ENCODE peak calls at places on chromosomes 12 and 14, in four cellular contexts. One of them, this sample, is unnamed.

GRCh38 chr14:33996450-33996849 is 45.6 kb upstream of the EGLN3 start:
- DNase-seq in A549: no peak
- DNase-seq in HepG2: no peak
- DNase-seq in body of pancreas: no peak
- DNase-seq in this sample: no peak

GRCh38 chr12:117486840-117487659 is 125.6 kb upstream of the NOS1 start:
- DNase-seq in A549: peak
- DNase-seq in HepG2: no peak
- DNase-seq in body of pancreas: peak
- DNase-seq in this sample: no peak

GRCh38 chr12:3587402-3588013 is 96.5 kb downstream of the PRMT8 start:
- DNase-seq in HepG2: no peak
- DNase-seq in A549: no peak
- DNase-seq in body of pancreas: no peak
- DNase-seq in this sample: no peak

GRCh38 chr14:99481745-99482099 is 513 bp downstream of the CCNK start:
- DNase-seq in A549: peak
- DNase-seq in HepG2: no peak
- DNase-seq in body of pancreas: no peak
- DNase-seq in this sample: peak

GRCh38 chr12:82034769-82035168 is 275.6 kb upstream of the PPFIA2 start:
- DNase-seq in HepG2: no peak
- DNase-seq in body of pancreas: no peak
- DNase-seq in A549: no peak
- DNase-seq in this sample: no peak

GRCh38 chr12:37543131-37543965 is 773.2 kb upstream of the ALG10B start:
- DNase-seq in body of pancreas: no peak
- DNase-seq in HepG2: no peak
- DNase-seq in A549: no peak
- DNase-seq in this sample: no peak

GRCh38 chr14:33682746-33683145 is 268.1 kb downstream of the EGLN3 start:
- DNase-seq in HepG2: no peak
- DNase-seq in body of pancreas: peak
- DNase-seq in A549: no peak
- DNase-seq in this sample: no peak

GRCh38 chr14:35420036-35420811 is 15.7 kb upstream of the NFKBIA start:
- DNase-seq in A549: no peak
- DNase-seq in HepG2: no peak
- DNase-seq in body of pancreas: no peak
- DNase-seq in this sample: no peak

GRCh38 chr14:101590062-101590461 is 28.8 kb downstream of the DIO3 start:
- DNase-seq in HepG2: no peak
- DNase-seq in body of pancreas: no peak
- DNase-seq in A549: no peak
- DNase-seq in this sample: no peak

GRCh38 chr12:3730111-3730510 is 22.8 kb downstream of the CRACR2A start:
- DNase-seq in A549: no peak
- DNase-seq in body of pancreas: no peak
- DNase-seq in HepG2: no peak
- DNase-seq in this sample: no peak

GRCh38 chr14:58637040-58637390 is 747 bp upstream of the DACT1 start:
- DNase-seq in HepG2: no peak
- DNase-seq in body of pancreas: no peak
- DNase-seq in A549: peak
- DNase-seq in this sample: peak

GRCh38 chr12:94150483-94151225 is 2.3 kb downstream of the PLXNC1 start:
- DNase-seq in HepG2: no peak
- DNase-seq in A549: no peak
- DNase-seq in body of pancreas: peak
- DNase-seq in this sample: peak

GRCh38 chr12:21831671-21832357 is 57.3 kb upstream of the KCNJ8 start:
- DNase-seq in body of pancreas: no peak
- DNase-seq in HepG2: no peak
- DNase-seq in A549: no peak
- DNase-seq in this sample: no peak

GRCh38 chr12:70994217-70994788 is 73.8 kb upstream of the PTPRR start:
- DNase-seq in HepG2: no peak
- DNase-seq in A549: no peak
- DNase-seq in body of pancreas: no peak
- DNase-seq in this sample: no peak

GRCh38 chr12:122793685-122794106 is 19.3 kb downstream of the CCDC62 start:
- DNase-seq in body of pancreas: no peak
- DNase-seq in A549: peak
- DNase-seq in HepG2: peak
- DNase-seq in this sample: peak

GRCh38 chr14:75232597-75232996 is 46.0 kb upstream of the FOS start:
- DNase-seq in A549: no peak
- DNase-seq in body of pancreas: no peak
- DNase-seq in HepG2: no peak
- DNase-seq in this sample: peak

GRCh38 chr14:99075061-99075460 is 196.9 kb downstream of the BCL11B start:
- DNase-seq in body of pancreas: no peak
- DNase-seq in A549: no peak
- DNase-seq in HepG2: no peak
- DNase-seq in this sample: no peak

GRCh38 chr14:97499790-97500481 is 702.8 kb downstream of the VRK1 start:
- DNase-seq in A549: no peak
- DNase-seq in HepG2: no peak
- DNase-seq in body of pancreas: no peak
- DNase-seq in this sample: no peak

GRCh38 chr12:95237315-95237714 is 19.7 kb downstream of the VEZT start:
- DNase-seq in body of pancreas: no peak
- DNase-seq in A549: no peak
- DNase-seq in HepG2: no peak
- DNase-seq in this sample: no peak

GRCh38 chr12:4031703-4032291 is 158.6 kb upstream of the PARP11 start:
- DNase-seq in A549: peak
- DNase-seq in HepG2: no peak
- DNase-seq in body of pancreas: peak
- DNase-seq in this sample: no peak

GRCh38 chr14:58078068-58078467 is 73.9 kb downstream of the ARMH4 start:
- DNase-seq in HepG2: no peak
- DNase-seq in body of pancreas: no peak
- DNase-seq in A549: no peak
- DNase-seq in this sample: no peak

GRCh38 chr12:110073049-110073831 is 24.9 kb upstream of the C12orf76 start:
- DNase-seq in HepG2: no peak
- DNase-seq in A549: no peak
- DNase-seq in body of pancreas: no peak
- DNase-seq in this sample: no peak

GRCh38 chr14:75132374-75133086 is 5.7 kb upstream of the NEK9 start:
- DNase-seq in HepG2: peak
- DNase-seq in A549: peak
- DNase-seq in body of pancreas: peak
- DNase-seq in this sample: peak

GRCh38 chr14:74275265-74275841 is 27.4 kb downstream of the ABCD4 start:
- DNase-seq in body of pancreas: no peak
- DNase-seq in HepG2: no peak
- DNase-seq in A549: peak
- DNase-seq in this sample: no peak

GRCh38 chr12:13505224-13505623 is 308.7 kb downstream of the EMP1 start:
- DNase-seq in A549: no peak
- DNase-seq in HepG2: no peak
- DNase-seq in body of pancreas: no peak
- DNase-seq in this sample: no peak

GRCh38 chr14:103576371-103577024 is 13.7 kb downstream of the COA8 start:
- DNase-seq in body of pancreas: peak
- DNase-seq in HepG2: no peak
- DNase-seq in A549: peak
- DNase-seq in this sample: no peak

GRCh38 chr14:99603471-99603933 is 505 bp downstream of the CCDC85C start:
- DNase-seq in A549: peak
- DNase-seq in HepG2: no peak
- DNase-seq in body of pancreas: peak
- DNase-seq in this sample: peak

GRCh38 chr14:74620923-74621322 is 8.9 kb upstream of the LTBP2 start:
- DNase-seq in body of pancreas: no peak
- DNase-seq in HepG2: no peak
- DNase-seq in A549: no peak
- DNase-seq in this sample: no peak

GRCh38 chr12:96134200-96134599 is 60.0 kb upstream of the ELK3 start:
- DNase-seq in A549: no peak
- DNase-seq in HepG2: no peak
- DNase-seq in body of pancreas: no peak
- DNase-seq in this sample: no peak

GRCh38 chr12:79274571-79275064 is 410.0 kb downstream of the SYT1 start:
- DNase-seq in A549: no peak
- DNase-seq in HepG2: no peak
- DNase-seq in body of pancreas: no peak
- DNase-seq in this sample: no peak

GRCh38 chr14:93234798-93235197 is 27.7 kb downstream of the UBR7 start:
- DNase-seq in body of pancreas: no peak
- DNase-seq in HepG2: no peak
- DNase-seq in A549: peak
- DNase-seq in this sample: no peak

GRCh38 chr14:82872494-82872893 is 1338.8 kb upstream of the SEL1L start:
- DNase-seq in HepG2: no peak
- DNase-seq in A549: peak
- DNase-seq in body of pancreas: no peak
- DNase-seq in this sample: peak

GRCh38 chr14:36281309-36281708 is 39.1 kb downstream of the MBIP start:
- DNase-seq in HepG2: peak
- DNase-seq in body of pancreas: no peak
- DNase-seq in A549: no peak
- DNase-seq in this sample: no peak

GRCh38 chr14:96676161-96676560 is 121.0 kb upstream of the VRK1 start:
- DNase-seq in HepG2: no peak
- DNase-seq in A549: peak
- DNase-seq in body of pancreas: no peak
- DNase-seq in this sample: no peak

GRCh38 chr14:100304825-100305445 is 1.3 kb downstream of the SLC25A29 start:
- DNase-seq in A549: peak
- DNase-seq in HepG2: no peak
- DNase-seq in body of pancreas: peak
- DNase-seq in this sample: peak

DNA sequence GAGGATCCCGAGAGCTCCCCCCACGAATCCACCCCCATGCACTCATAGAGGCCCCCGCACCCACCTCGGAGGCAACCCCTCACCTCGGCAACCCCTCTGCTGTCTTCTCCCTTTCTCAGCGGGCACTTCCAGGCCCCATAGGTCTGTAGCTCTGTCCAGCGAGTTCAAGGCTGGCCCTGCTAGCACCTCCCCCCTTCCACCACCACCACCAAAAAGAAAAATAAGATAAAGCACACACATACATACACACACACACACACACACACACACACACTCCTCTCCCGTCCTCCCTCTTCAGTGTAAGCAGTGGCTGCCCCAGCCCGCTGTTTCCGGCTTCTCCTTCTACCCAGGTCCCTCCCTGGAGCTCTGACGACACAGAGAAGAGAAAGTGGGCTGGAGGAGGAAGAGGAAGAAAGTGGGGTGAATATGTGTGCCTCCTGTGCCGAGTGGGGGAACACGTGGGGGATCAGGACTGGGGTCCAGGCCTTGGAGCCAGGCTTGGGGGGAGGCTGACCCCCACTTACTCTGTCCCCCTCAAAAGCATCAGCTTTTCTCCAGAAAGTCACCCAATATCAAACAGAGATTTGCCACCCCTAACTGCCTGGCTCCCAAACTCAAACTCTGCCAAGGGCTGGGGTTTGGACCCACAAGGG is at the start of gene STAT6:
- DNase-seq in body of pancreas: peak
- DNase-seq in HepG2: peak
- DNase-seq in A549: peak
- DNase-seq in this sample: peak
- TF ChIP-seq POLR2A in body of pancreas: peak
- TF ChIP-seq POLR2A in HepG2: peak
- TF ChIP-seq POLR2A in A549: peak
- TF ChIP-seq POLR2A in this sample: no peak

DNA sequence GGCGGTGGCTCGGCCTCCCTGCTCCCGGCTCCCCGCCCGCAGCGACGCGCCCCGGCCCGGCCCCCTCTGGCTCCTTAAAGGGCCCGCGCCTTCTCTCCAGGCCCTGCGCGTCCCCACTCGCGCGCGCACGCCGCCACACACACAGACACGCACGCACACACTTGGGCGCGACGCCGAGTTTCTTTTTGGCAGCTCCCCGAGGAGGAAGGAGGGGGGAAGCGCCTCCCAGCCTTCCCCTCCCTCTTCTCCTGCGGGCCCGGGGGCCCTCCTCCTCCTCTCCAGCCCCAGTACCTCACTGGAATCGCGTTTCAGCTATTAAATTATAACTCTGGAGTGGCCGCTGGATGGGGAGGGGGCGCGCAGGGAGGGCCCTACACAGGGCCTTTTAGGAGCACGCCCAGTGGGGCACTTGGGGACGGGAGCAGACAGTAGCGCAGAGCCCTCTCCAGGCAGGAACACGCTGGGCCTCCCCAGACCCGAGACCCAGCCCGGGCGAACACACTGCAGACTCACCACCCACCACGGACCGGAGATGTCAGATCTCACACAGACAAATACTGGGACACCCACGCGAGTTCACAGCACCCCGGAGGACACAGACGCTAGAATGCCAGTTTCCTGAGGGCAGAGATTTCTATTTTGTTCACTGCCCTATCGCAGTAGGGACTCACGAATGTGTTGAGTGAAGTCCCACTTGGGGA is 411 bp upstream of the NCOR2 start:
- DNase-seq in body of pancreas: peak
- DNase-seq in A549: peak
- DNase-seq in HepG2: peak
- DNase-seq in this sample: peak
- TF ChIP-seq POLR2A in body of pancreas: no peak
- TF ChIP-seq POLR2A in A549: peak
- TF ChIP-seq POLR2A in HepG2: no peak
- TF ChIP-seq POLR2A in this sample: no peak

DNA sequence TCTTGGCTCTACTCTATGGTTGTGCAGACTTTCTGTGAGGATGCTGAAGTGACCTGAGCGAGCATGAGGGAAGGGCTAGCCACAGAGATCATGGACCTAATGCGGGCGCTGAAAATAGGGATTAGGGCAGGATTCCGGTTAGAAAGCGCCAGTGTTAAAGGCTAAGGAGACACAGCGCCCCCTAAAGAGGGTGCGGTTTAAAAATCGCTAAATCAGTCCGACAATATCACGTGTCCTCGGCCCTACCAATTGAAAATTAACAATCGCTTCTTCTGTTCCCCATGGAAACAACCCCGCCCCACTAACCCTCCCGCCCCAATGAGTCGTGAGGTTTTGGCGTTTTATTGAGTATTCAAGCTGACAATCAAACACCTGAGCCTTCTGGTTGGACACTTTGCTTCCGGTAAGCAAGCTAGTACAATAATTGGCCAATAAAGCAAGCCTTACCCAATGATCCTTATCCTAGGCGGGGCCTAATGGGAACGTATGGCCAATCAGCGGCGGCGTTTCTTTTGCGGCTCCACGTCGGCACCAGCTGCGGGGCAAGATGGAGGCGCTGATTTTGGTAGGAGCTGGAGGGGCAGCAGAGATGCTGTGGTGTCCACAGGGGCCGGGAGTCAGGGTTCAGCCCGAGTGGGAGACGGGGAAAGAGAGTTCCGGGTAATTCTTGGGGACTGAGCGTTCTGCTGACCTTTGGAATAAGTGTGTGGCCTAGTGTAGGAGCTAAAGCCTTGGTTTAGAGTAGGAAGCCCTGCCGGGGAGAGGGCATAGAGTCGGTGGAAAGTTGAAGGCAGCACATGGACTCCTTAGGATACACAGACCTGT is at the start of gene COPZ1:
- DNase-seq in A549: peak
- DNase-seq in body of pancreas: peak
- DNase-seq in HepG2: peak
- DNase-seq in this sample: peak
- TF ChIP-seq POLR2A in A549: peak
- TF ChIP-seq POLR2A in body of pancreas: peak
- TF ChIP-seq POLR2A in HepG2: peak
- TF ChIP-seq POLR2A in this sample: peak

GRCh38 chr12:68581926-68582325 is 28.8 kb upstream of the RAP1B start:
- DNase-seq in body of pancreas: no peak
- DNase-seq in HepG2: no peak
- DNase-seq in A549: no peak
- DNase-seq in this sample: no peak
- TF ChIP-seq POLR2A in body of pancreas: no peak
- TF ChIP-seq POLR2A in HepG2: no peak
- TF ChIP-seq POLR2A in A549: no peak
- TF ChIP-seq POLR2A in this sample: no peak

This sample was measured in erythroblast.